ENCODE peak calls at places on chromosomes 7 and 10, in six cellular contexts. F, R, M, A, T and O are unnamed samples.

GRCh38 chr10:90879062-90879461 is 7.3 kb downstream of the RPP30 start:
- DNase-seq in F (no peak), R (no peak), M (no peak), A (no peak), T (no peak), O (no peak)

GRCh38 chr7:1248459-1249131 is 15.9 kb downstream of the UNCX start:
- DNase-seq in F (no peak), R (no peak), M (no peak), A (no peak), T (no peak), O (peak; percentile 65)

GRCh38 chr7:133275008-133275407 is 22.1 kb downstream of the EXOC4 start:
- DNase-seq in F (peak; percentile 41), R (no peak), M (no peak), A (no peak), T (no peak), O (peak; percentile 15)

GRCh38 chr7:70953388-70953787 is 178.6 kb upstream of the GALNT17 start:
- DNase-seq in F (no peak), R (no peak), M (no peak), A (no peak), T (no peak), O (no peak)

GRCh38 chr7:37259381-37259821 is 189.3 kb downstream of the ELMO1 start:
- DNase-seq in F (no peak), R (no peak), M (no peak), A (no peak), T (no peak), O (no peak)

GRCh38 chr7:27605283-27605682 is 57.4 kb downstream of the HIBADH start:
- DNase-seq in F (peak; percentile 48), R (no peak), M (no peak), A (no peak), T (no peak), O (no peak)

GRCh38 chr7:5393748-5394147 is 29.9 kb downstream of the TNRC18 start:
- DNase-seq in F (no peak), R (no peak), M (no peak), A (no peak), T (no peak), O (no peak)

GRCh38 chr10:50594012-50594411 is 29.7 kb downstream of the SGMS1 start:
- DNase-seq in F (no peak), R (peak; percentile 66), M (peak; percentile 37), A (no peak), T (peak; percentile 46), O (no peak)

GRCh38 chr10:43336641-43337318 is 34.7 kb upstream of the FXYD4 start:
- DNase-seq in F (peak; percentile 81), R (no peak), M (peak; percentile 52), A (no peak), T (no peak), O (no peak)

GRCh38 chr7:140025241-140025640 is 37.5 kb downstream of the PARP12 start:
- DNase-seq in F (no peak), R (no peak), M (no peak), A (no peak), T (no peak), O (no peak)